ENCODE peak calls at places on chromosomes 1 and 21, in four cellular contexts. One of them, this sample, is unnamed.

GRCh38 chr1:200150721-200151120 is 123.2 kb downstream of the NR5A2 start:
- DNase-seq in NCI-H2227 treated with DMSO at 0.1 percent for 48 hours: no peak
- DNase-seq in activated naive CD4-positive, alpha-beta T cell: no peak
- DNase-seq in choroid plexus epithelial cell: peak; percentile 56
- DNase-seq in this sample: no peak

GRCh38 chr21:45537746-45538291 is 4.4 kb downstream of the SLC19A1 start:
- DNase-seq in activated naive CD4-positive, alpha-beta T cell: no peak
- DNase-seq in choroid plexus epithelial cell: no peak
- DNase-seq in NCI-H2227 treated with DMSO at 0.1 percent for 48 hours: no peak
- DNase-seq in this sample: no peak

GRCh38 chr1:226974544-226975258 is 34.6 kb downstream of the COQ8A start:
- DNase-seq in NCI-H2227 treated with DMSO at 0.1 percent for 48 hours: no peak
- DNase-seq in choroid plexus epithelial cell: no peak
- DNase-seq in activated naive CD4-positive, alpha-beta T cell: no peak
- DNase-seq in this sample: no peak

GRCh38 chr1:201448981-201449380 is 20.0 kb downstream of the PHLDA3 start:
- DNase-seq in choroid plexus epithelial cell: no peak
- DNase-seq in NCI-H2227 treated with DMSO at 0.1 percent for 48 hours: no peak
- DNase-seq in activated naive CD4-positive, alpha-beta T cell: no peak
- DNase-seq in this sample: no peak

GRCh38 chr1:226635456-226635941 is 86.9 kb downstream of the STUM start:
- DNase-seq in NCI-H2227 treated with DMSO at 0.1 percent for 48 hours: no peak
- DNase-seq in choroid plexus epithelial cell: no peak
- DNase-seq in activated naive CD4-positive, alpha-beta T cell: no peak
- DNase-seq in this sample: no peak

GRCh38 chr1:87644033-87644432 is 315.4 kb downstream of the LMO4 start:
- DNase-seq in NCI-H2227 treated with DMSO at 0.1 percent for 48 hours: no peak
- DNase-seq in activated naive CD4-positive, alpha-beta T cell: no peak
- DNase-seq in choroid plexus epithelial cell: no peak
- DNase-seq in this sample: no peak

GRCh38 chr1:54463259-54464030 is 57.3 kb upstream of the SSBP3 start:
- DNase-seq in activated naive CD4-positive, alpha-beta T cell: no peak
- DNase-seq in NCI-H2227 treated with DMSO at 0.1 percent for 48 hours: no peak
- DNase-seq in choroid plexus epithelial cell: no peak
- DNase-seq in this sample: no peak

GRCh38 chr1:109274533-109275476 is 8.1 kb downstream of the PSRC1 start:
- DNase-seq in choroid plexus epithelial cell: peak; percentile 80
- DNase-seq in NCI-H2227 treated with DMSO at 0.1 percent for 48 hours: peak; percentile 31
- DNase-seq in activated naive CD4-positive, alpha-beta T cell: no peak
- DNase-seq in this sample: no peak

This sample was measured in central memory CD8-positive, alpha-beta T cell.